ENCODE peak calls at places on chromosomes 7 and 10, in five cellular contexts. V is AG08396, X is EL, U is NAMALWA, S is HTR-8/SVneo. M is an unnamed sample.

GRCh38 chr7:123865517-123866117 is 20.6 kb downstream of the HYAL4 start:
- DNase-seq in V (peak), X (peak), U (peak), S (peak), M (peak)

GRCh38 chr10:124650820-124651401 is 93.3 kb downstream of the FAM53B start:
- DNase-seq in V (no peak), X (no peak), U (no peak), S (no peak), M (peak)

GRCh38 chr10:125160856-125161569 is 650 bp upstream of the CTBP2 start:
- DNase-seq in V (peak), X (peak), U (peak), S (peak), M (peak)

GRCh38 chr7:113796557-113796956 is 122.3 kb downstream of the PPP1R3A start:
- DNase-seq in V (no peak), X (peak), U (no peak), S (peak), M (peak)

GRCh38 chr7:155000795-155001194 is 2.1 kb downstream of the PAXIP1 start:
- DNase-seq in V (no peak), X (no peak), U (no peak), S (no peak), M (peak)

GRCh38 chr7:116859323-116859722 is 3.1 kb upstream of the CAPZA2 start:
- DNase-seq in V (peak), X (peak), U (no peak), S (no peak), M (peak)

GRCh38 chr10:73991846-73992245 is 6.1 kb upstream of the VCL start:
- DNase-seq in V (no peak), X (no peak), U (peak), S (no peak), M (peak)

GRCh38 chr7:6419310-6419773 is 28.4 kb downstream of the DAGLB start:
- DNase-seq in V (no peak), X (no peak), U (no peak), S (no peak), M (peak)

GRCh38 chr7:64839910-64840309 is 45.7 kb downstream of the ZNF138 start:
- DNase-seq in V (no peak), X (no peak), U (no peak), S (no peak), M (no peak)

GRCh38 chr10:101671453-101671852 is 23.5 kb downstream of the FBXW4 start:
- DNase-seq in V (no peak), X (no peak), U (peak), S (no peak), M (no peak)

GRCh38 chr7:91519241-91520200 is 255.3 kb downstream of the FZD1 start:
- DNase-seq in V (no peak), X (peak), U (no peak), S (no peak), M (no peak)

GRCh38 chr7:11188529-11189310 is 215.0 kb downstream of the PHF14 start:
- DNase-seq in V (no peak), X (no peak), U (no peak), S (no peak), M (no peak)

GRCh38 chr7:130380861-130381455 is 664 bp downstream of the CPA1 start:
- DNase-seq in V (no peak), X (no peak), U (no peak), S (no peak), M (no peak)

GRCh38 chr10:48439581-48440041 is 133.1 kb downstream of the MAPK8 start:
- DNase-seq in V (no peak), X (no peak), U (no peak), S (no peak), M (no peak)

GRCh38 chr10:69316313-69317059 is 38.2 kb downstream of the HK1 start:
- DNase-seq in V (peak), X (peak), U (no peak), S (peak), M (no peak)

GRCh38 chr7:47520408-47520807 is 61.5 kb downstream of the TNS3 start:
- DNase-seq in V (peak), X (no peak), U (no peak), S (no peak), M (no peak)

GRCh38 chr10:32582946-32583345 is 137.0 kb downstream of the CCDC7 start:
- DNase-seq in V (no peak), X (no peak), U (no peak), S (no peak), M (no peak)

GRCh38 chr7:116218051-116218645 is 7.8 kb downstream of the TES start:
- DNase-seq in V (peak), X (peak), U (no peak), S (peak), M (no peak)

GRCh38 chr7:104979167-104979841 is 34.7 kb upstream of the KMT2E start:
- DNase-seq in V (peak), X (peak), U (no peak), S (no peak), M (peak)

GRCh38 chr10:117804470-117805011 is 242.2 kb downstream of the RAB11FIP2 start:
- DNase-seq in V (no peak), X (no peak), U (peak), S (no peak), M (no peak)

GRCh38 chr10:93993782-93994668 is at the start of gene PLCE1:
- DNase-seq in V (peak), X (peak), U (no peak), S (no peak), M (no peak)

GRCh38 chr10:93063217-93063976 is 2.8 kb downstream of the CYP26C1 start:
- DNase-seq in V (peak), X (no peak), U (no peak), S (no peak), M (no peak)

GRCh38 chr7:19585761-19586160 is 123.1 kb downstream of the POLR1F start:
- DNase-seq in V (no peak), X (no peak), U (no peak), S (no peak), M (no peak)

GRCh38 chr7:92872701-92873100 is 36.3 kb upstream of the CDK6 start:
- DNase-seq in V (no peak), X (peak), U (no peak), S (no peak), M (no peak)

GRCh38 chr10:46240684-46241565 is 45.9 kb upstream of the ANTXRL start:
- DNase-seq in V (no peak), X (no peak), U (no peak), S (no peak), M (no peak)

GRCh38 chr10:101839421-101840063 is 4.1 kb downstream of the KCNIP2 start:
- DNase-seq in V (peak), X (peak), U (peak), S (no peak), M (no peak)

GRCh38 chr7:124269774-124270173 is 236.9 kb upstream of the TMEM229A start:
- DNase-seq in V (no peak), X (no peak), U (no peak), S (no peak), M (no peak)

GRCh38 chr7:1336509-1336908 is 103.8 kb downstream of the UNCX start:
- DNase-seq in V (no peak), X (no peak), U (no peak), S (no peak), M (no peak)

GRCh38 chr10:6530211-6530840 is 49.8 kb downstream of the PRKCQ start:
- DNase-seq in V (no peak), X (no peak), U (no peak), S (no peak), M (no peak)

GRCh38 chr10:132430861-132431271 is 33.9 kb downstream of the PWWP2B start:
- DNase-seq in V (no peak), X (no peak), U (no peak), S (no peak), M (no peak)

GRCh38 chr10:91088300-91089140 is 131.9 kb upstream of the PCGF5 start:
- DNase-seq in V (no peak), X (peak), U (peak), S (peak), M (peak)

GRCh38 chr7:127632276-127632910 is 14.5 kb upstream of the PAX4 start:
- DNase-seq in V (peak), X (peak), U (no peak), S (no peak), M (no peak)

GRCh38 chr10:122236690-122237306 is 34.3 kb upstream of the BTBD16 start:
- DNase-seq in V (no peak), X (no peak), U (no peak), S (no peak), M (no peak)

GRCh38 chr10:122474145-122474739 is 12.9 kb downstream of the HTRA1 start:
- DNase-seq in V (no peak), X (no peak), U (no peak), S (no peak), M (no peak)

GRCh38 chr7:149414745-149415390 is 46.0 kb downstream of the ZNF777 start:
- DNase-seq in V (peak), X (peak), U (no peak), S (no peak), M (no peak)

GRCh38 chr10:97321032-97321806 is 2.1 kb downstream of the FRAT1 start:
- DNase-seq in V (no peak), X (no peak), U (no peak), S (no peak), M (peak)